ENCODE peak calls at places on chromosomes 7 and 10, in nine cellular contexts. N, V, Q, Z, O, T, K, B and L are unnamed samples.

GRCh38 chr7:157684157-157684595 is 347.4 kb downstream of the DNAJB6 start:
- DNase-seq in N (no peak), V (no peak), Q (peak; percentile 64), Z (no peak), O (peak; percentile 90), T (no peak), K (no peak), B (peak; percentile 30), L (no peak)

GRCh38 chr7:114590298-114590697 is 175.7 kb downstream of the FOXP2 start:
- DNase-seq in N (no peak), V (no peak), Q (no peak), Z (no peak), O (peak; percentile 6), T (no peak), K (no peak), B (no peak), L (no peak)

GRCh38 chr7:42812779-42813178 is 99.1 kb downstream of the C7orf25 start:
- DNase-seq in N (no peak), V (no peak), Q (no peak), Z (no peak), O (no peak), T (no peak), K (no peak), B (no peak), L (no peak)

GRCh38 chr10:4835494-4835918 is 9.5 kb downstream of the AKR1E2 start:
- DNase-seq in N (no peak), V (no peak), Q (no peak), Z (no peak), O (no peak), T (no peak), K (no peak), B (no peak), L (no peak)

GRCh38 chr7:25389489-25390106 is 161.3 kb upstream of the NPVF start:
- DNase-seq in N (peak; percentile 50), V (peak; percentile 41), Q (peak; percentile 68), Z (peak; percentile 42), O (peak; percentile 42), T (no peak), K (peak; percentile 59), B (peak; percentile 10), L (no peak)

GRCh38 chr7:43522406-43523156 is 60.3 kb upstream of the STK17A start:
- DNase-seq in N (no peak), V (peak; percentile 2), Q (no peak), Z (peak; percentile 23), O (no peak), T (peak; percentile 97), K (no peak), B (peak; percentile 94), L (no peak)

GRCh38 chr7:4133491-4134044 is 548.5 kb upstream of the FOXK1 start:
- DNase-seq in N (no peak), V (no peak), Q (no peak), Z (no peak), O (no peak), T (no peak), K (no peak), B (no peak), L (no peak)

GRCh38 chr10:8794860-8795259 is 740.4 kb downstream of the GATA3 start:
- DNase-seq in N (no peak), V (no peak), Q (no peak), Z (no peak), O (no peak), T (no peak), K (no peak), B (no peak), L (no peak)

GRCh38 chr7:143269254-143269653 is 6.0 kb downstream of the GSTK1 start:
- DNase-seq in N (no peak), V (no peak), Q (no peak), Z (no peak), O (no peak), T (no peak), K (no peak), B (no peak), L (no peak)

GRCh38 chr10:18005781-18006456 is 54.2 kb downstream of the SLC39A12 start:
- DNase-seq in N (no peak), V (peak; percentile 7), Q (no peak), Z (peak; percentile 88), O (no peak), T (no peak), K (no peak), B (peak; percentile 79), L (no peak)

GRCh38 chr7:47670738-47671137 is 88.8 kb upstream of the TNS3 start:
- DNase-seq in N (peak; percentile 99), V (no peak), Q (no peak), Z (no peak), O (no peak), T (no peak), K (peak; percentile 98), B (no peak), L (no peak)

GRCh38 chr7:138542183-138542582 is 82.1 kb downstream of the TRIM24 start:
- DNase-seq in N (no peak), V (no peak), Q (no peak), Z (no peak), O (no peak), T (no peak), K (no peak), B (no peak), L (peak; percentile 27)

GRCh38 chr7:16644987-16645592 is 464 bp downstream of the ANKMY2 start:
- DNase-seq in N (peak; percentile 24), V (no peak), Q (peak; percentile 85), Z (no peak), O (no peak), T (no peak), K (no peak), B (no peak), L (no peak)

GRCh38 chr10:85228726-85229125 is 900.3 kb downstream of the CCSER2 start:
- DNase-seq in N (no peak), V (no peak), Q (no peak), Z (no peak), O (no peak), T (no peak), K (no peak), B (no peak), L (no peak)

GRCh38 chr7:138924551-138925225 is 56.5 kb downstream of the KIAA1549 start:
- DNase-seq in N (no peak), V (no peak), Q (peak; percentile 58), Z (no peak), O (no peak), T (no peak), K (no peak), B (no peak), L (no peak)

GRCh38 chr10:132181691-132182425 is 4.9 kb upstream of the DPYSL4 start:
- DNase-seq in N (no peak), V (no peak), Q (no peak), Z (no peak), O (no peak), T (no peak), K (no peak), B (no peak), L (no peak)

GRCh38 chr10:3754727-3755439 is 30.1 kb downstream of the KLF6 start:
- DNase-seq in N (no peak), V (peak; percentile 86), Q (no peak), Z (peak; percentile 96), O (no peak), T (peak; percentile 92), K (no peak), B (peak; percentile 98), L (peak; percentile 96)

GRCh38 chr10:78212134-78212785 is 178.6 kb downstream of the RPS24 start:
- DNase-seq in N (no peak), V (peak; percentile 35), Q (peak; percentile 73), Z (no peak), O (no peak), T (no peak), K (no peak), B (peak; percentile 10), L (no peak)

GRCh38 chr7:2528481-2529095 is 9.0 kb downstream of the LFNG start:
- DNase-seq in N (no peak), V (no peak), Q (no peak), Z (no peak), O (no peak), T (no peak), K (no peak), B (no peak), L (no peak)

GRCh38 chr10:103763374-103764202 is 91.8 kb downstream of the SH3PXD2A start:
- DNase-seq in N (peak; percentile 85), V (no peak), Q (no peak), Z (peak; percentile 46), O (no peak), T (no peak), K (no peak), B (no peak), L (no peak)
- H3K4me1 ChIP-seq in N (peaks cover 43% of the 10 kb centered on the region), V (peaks cover 53% of the 10 kb centered on the region), Q (peaks cover 45% of the 10 kb centered on the region), Z (peaks cover 36% of the 10 kb centered on the region), O (peaks cover 16% of the 10 kb centered on the region), T (peaks cover 93% of the 10 kb centered on the region), K (peaks cover 28% of the 10 kb centered on the region), B (peaks cover 56% of the 10 kb centered on the region), L (peaks cover 81% of the 10 kb centered on the region)

GRCh38 chr7:69661342-69661741 is 63.1 kb downstream of the AUTS2 start:
- DNase-seq in N (no peak), V (no peak), Q (no peak), Z (no peak), O (no peak), T (no peak), K (no peak), B (no peak), L (no peak)
- H2AFZ ChIP-seq in N (no peak overlapping the region), V (no peak overlapping the region), Q (no peak overlapping the region), Z (no peak overlapping the region), O (no peak overlapping the region), T (no peak overlapping the region), K (no peak overlapping the region), B (no peak overlapping the region), L (no peak overlapping the region)

GRCh38 chr7:151254316-151254715 is 5.8 kb upstream of the SMARCD3 start:
- DNase-seq in N (no peak), V (no peak), Q (no peak), Z (no peak), O (no peak), T (no peak), K (no peak), B (no peak), L (no peak)
- H3K27ac ChIP-seq in N (no peak overlapping the region), V (no peak overlapping the region), Q (no peak overlapping the region), Z (no peak overlapping the region), O (no peak overlapping the region), T (no peak overlapping the region), K (no peak overlapping the region), B (no peak overlapping the region), L (no peak overlapping the region)

GRCh38 chr10:6384031-6384430 is 181.3 kb downstream of the PFKFB3 start:
- DNase-seq in N (no peak), V (no peak), Q (no peak), Z (no peak), O (no peak), T (no peak), K (no peak), B (no peak), L (no peak)
- H3K4me1 ChIP-seq in N (no peaks in the 10 kb centered on the region), V (no peaks in the 10 kb centered on the region), Q (peaks cover 2% of the 10 kb centered on the region), Z (peaks cover 21% of the 10 kb centered on the region), O (no peaks in the 10 kb centered on the region), T (no peaks in the 10 kb centered on the region), K (peaks cover 18% of the 10 kb centered on the region), B (peaks cover 15% of the 10 kb centered on the region), L (no peaks in the 10 kb centered on the region)

GRCh38 chr7:10972174-10972573 is 1.5 kb upstream of the PHF14 start:
- DNase-seq in N (no peak), V (no peak), Q (no peak), Z (no peak), O (no peak), T (no peak), K (no peak), B (no peak), L (no peak)
- H2AFZ ChIP-seq in N (peak overlapping the region; percentile 100), V (no peak overlapping the region), Q (peak overlapping the region; percentile 100), Z (no peak overlapping the region), O (no peak overlapping the region), T (no peak overlapping the region), K (no peak overlapping the region), B (no peak overlapping the region), L (peak overlapping the region; percentile 99)